ENCODE peak calls at places on chromosome 12, in nine cellular contexts. P, A, Y, U, B, Z, I, O and N are unnamed samples.
A peak's percentile ranks its signal among the peaks of the same experiment; 100 is the strongest.

GRCh38 chr12:132925597-132926416 is 30.3 kb downstream of the ZNF605 start:
- DNase-seq in Z (no peak), O (no peak), A (no peak), B (no peak), U (no peak), I (no peak), P (no peak), Y (no peak), N (no peak)

GRCh38 chr12:68510394-68510793 is 100.3 kb upstream of the RAP1B start:
- DNase-seq in B (no peak), Y (no peak), A (no peak), I (no peak), Z (no peak), U (no peak), O (no peak), P (no peak), N (no peak)

GRCh38 chr12:106112094-106112822 is 26.5 kb downstream of the NUAK1 start:
- DNase-seq in Z (no peak), B (no peak), Y (no peak), A (no peak), P (no peak), U (no peak), O (no peak), I (no peak), N (no peak)

GRCh38 chr12:96495155-96495554 is 5.8 kb downstream of the CFAP54 start:
- DNase-seq in B (no peak), P (no peak), U (no peak), A (no peak), I (no peak), O (no peak), Y (no peak), Z (no peak), N (no peak)

GRCh38 chr12:109606261-109607028 is 32.9 kb downstream of the MVK start:
- DNase-seq in P (peak; percentile 64), I (no peak), U (peak; percentile 75), Z (no peak), Y (no peak), O (no peak), A (peak; percentile 86), B (peak; percentile 64), N (no peak)

GRCh38 chr12:70110085-70110484 is 133.1 kb upstream of the CNOT2 start:
- DNase-seq in I (no peak), P (no peak), B (no peak), U (no peak), Z (no peak), Y (no peak), O (no peak), A (no peak), N (no peak)

GRCh38 chr12:75585309-75585708 is 73.9 kb upstream of the KRR1 start:
- DNase-seq in O (no peak), B (no peak), Z (no peak), Y (no peak), I (peak; percentile 70), A (no peak), P (no peak), U (no peak), N (no peak)

GRCh38 chr12:118541945-118542344 is 165.6 kb downstream of the SUDS3 start:
- DNase-seq in I (no peak), P (no peak), Y (no peak), U (peak; percentile 31), A (no peak), B (no peak), Z (no peak), O (no peak), N (no peak)